ENCODE peak calls at places on chromosomes 16 and 17, in four cellular contexts. N is upper lobe of right lung, T is neural crest cell, C is adrenal gland. K is an unnamed sample.

GRCh38 chr17:65205655-65206054 is 68.5 kb downstream of the RGS9 start:
- DNase-seq in N (no peak), T (no peak), C (no peak), K (no peak)

GRCh38 chr17:8122923-8123694 is 797 bp downstream of the HES7 start:
- DNase-seq in N (no peak), T (peak), C (peak), K (no peak)

GRCh38 chr16:21608647-21609328 is 9.4 kb downstream of the METTL9 start:
- DNase-seq in N (no peak), T (no peak), C (no peak), K (no peak)

GRCh38 chr16:68393333-68393732 is 55.0 kb downstream of the SMPD3 start:
- DNase-seq in N (no peak), T (no peak), C (no peak), K (no peak)

GRCh38 chr17:39099686-39100293 is 51.6 kb downstream of the PLXDC1 start:
- DNase-seq in N (no peak), T (no peak), C (no peak), K (no peak)

GRCh38 chr16:74800216-74800871 is 25.7 kb upstream of the FA2H start:
- DNase-seq in N (no peak), T (no peak), C (no peak), K (no peak)

GRCh38 chr17:15892679-15893332 is 52.1 kb upstream of the ADORA2B start:
- DNase-seq in N (no peak), T (no peak), C (no peak), K (peak)

GRCh38 chr17:77256710-77257109 is 115.9 kb downstream of the SEC14L1 start:
- DNase-seq in N (no peak), T (no peak), C (no peak), K (no peak)

GRCh38 chr17:74807925-74808324 is 31.8 kb upstream of the NAT9 start:
- DNase-seq in N (no peak), T (no peak), C (no peak), K (no peak)

GRCh38 chr16:15942901-15943690 is 6.3 kb upstream of the ABCC1 start:
- DNase-seq in N (peak), T (no peak), C (no peak), K (no peak)

GRCh38 chr16:46568472-46569230 is 52.5 kb downstream of the SHCBP1 start:
- DNase-seq in N (no peak), T (no peak), C (no peak), K (no peak)

GRCh38 chr16:24976061-24976779 is 38.9 kb downstream of the ARHGAP17 start:
- DNase-seq in N (no peak), T (no peak), C (no peak), K (no peak)

GRCh38 chr16:55437627-55438026 is 41.4 kb upstream of the MMP2 start:
- DNase-seq in N (no peak), T (no peak), C (no peak), K (no peak)

GRCh38 chr17:49730078-49730786 is 22.5 kb upstream of the SLC35B1 start:
- DNase-seq in N (no peak), T (no peak), C (peak), K (peak)

GRCh38 chr17:33369149-33369548 is 76.1 kb upstream of the ASIC2 start:
- DNase-seq in N (no peak), T (no peak), C (no peak), K (no peak)

GRCh38 chr16:30996324-30996999 is 11.5 kb downstream of the HSD3B7 start:
- DNase-seq in N (no peak), T (no peak), C (no peak), K (no peak)

GRCh38 chr17:68390888-68391545 is 66.3 kb downstream of the WIPI1 start:
- DNase-seq in N (no peak), T (no peak), C (no peak), K (peak)

GRCh38 chr17:64788286-64789060 is 126.4 kb upstream of the SMURF2 start:
- DNase-seq in N (no peak), T (no peak), C (no peak), K (peak)

DNA sequence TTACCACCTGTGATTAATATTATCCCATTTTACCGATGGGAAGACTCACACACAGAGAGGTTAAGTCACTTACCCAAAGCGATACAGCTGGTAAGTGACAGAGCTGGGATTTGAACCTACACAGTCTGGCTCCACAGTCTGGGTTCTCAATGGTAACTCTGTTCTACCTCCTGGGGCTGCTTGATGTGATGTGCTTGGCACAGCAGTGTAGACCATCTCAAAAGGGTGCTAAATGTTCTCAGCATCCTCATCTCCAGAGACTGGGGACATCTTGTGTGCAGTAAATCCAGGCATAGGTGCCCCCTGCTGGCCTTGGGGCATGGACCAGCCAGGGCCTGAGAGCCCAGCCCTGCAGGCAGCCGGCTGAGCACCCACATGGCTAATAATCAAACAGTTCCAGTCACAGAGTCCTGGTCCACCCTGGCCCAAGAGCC is 15.4 kb upstream of the KATNB1 start:
- DNase-seq in N (no peak), T (peak), C (peak), K (no peak)
- TF ChIP-seq CTCF in N (peak), T (peak), C (peak), K (no peak)

GRCh38 chr17:57517519-57518342 is 227.4 kb downstream of the CCDC182 start:
- DNase-seq in N (no peak), T (no peak), C (no peak), K (no peak)

GRCh38 chr17:57516290-57517215 is 228.5 kb downstream of the CCDC182 start:
- DNase-seq in N (no peak), T (no peak), C (no peak), K (no peak)

GRCh38 chr17:57514614-57515013 is 230.5 kb downstream of the CCDC182 start:
- DNase-seq in N (no peak), T (no peak), C (no peak), K (no peak)

GRCh38 chr17:57517216-57517518 is 227.9 kb downstream of the CCDC182 start:
- DNase-seq in N (no peak), T (no peak), C (no peak), K (no peak)

GRCh38 chr17:57515662-57516211 is 229.4 kb downstream of the CCDC182 start:
- DNase-seq in N (no peak), T (no peak), C (no peak), K (no peak)
- TF ChIP-seq CTCF in N (no peak), T (peak), C (no peak), K (no peak)

GRCh38 chr16:85537795-85538401 is 75.2 kb upstream of the GSE1 start:
- DNase-seq in N (no peak), T (no peak), C (no peak), K (no peak)

GRCh38 chr16:85536073-85536410 is 77.1 kb upstream of the GSE1 start:
- DNase-seq in N (no peak), T (no peak), C (no peak), K (no peak)

GRCh38 chr16:85539084-85539483 is 74.0 kb upstream of the GSE1 start:
- DNase-seq in N (no peak), T (no peak), C (no peak), K (no peak)

GRCh38 chr16:85536411-85537330 is 76.5 kb upstream of the GSE1 start:
- DNase-seq in N (no peak), T (no peak), C (no peak), K (no peak)

DNA sequence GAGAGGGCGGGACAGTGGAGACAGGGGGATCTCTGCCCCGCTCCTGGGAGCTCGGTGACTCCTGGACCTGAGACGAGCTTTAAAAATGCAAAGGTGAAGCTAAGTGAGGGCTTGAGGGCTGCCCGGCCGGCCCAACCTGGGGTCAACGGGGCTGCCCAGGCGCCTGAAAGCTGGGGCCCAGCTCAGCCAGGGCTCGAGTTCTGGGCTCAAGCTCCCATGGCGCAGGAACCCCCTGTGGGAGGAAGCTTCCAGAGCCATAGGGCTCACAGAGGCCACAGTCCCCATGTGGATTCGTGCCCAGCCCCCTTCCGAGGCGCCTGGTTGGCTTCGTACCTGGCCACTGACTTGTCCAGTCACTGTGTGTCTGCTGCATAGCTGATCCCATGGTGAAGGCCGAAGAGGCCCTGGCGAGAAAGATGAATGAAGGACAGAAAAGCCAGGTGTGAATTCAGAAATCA is 75.8 kb upstream of the GSE1 start:
- DNase-seq in N (no peak), T (no peak), C (no peak), K (no peak)
- TF ChIP-seq CTCF in N (no peak), T (no peak), C (no peak), K (no peak)

GRCh38 chr17:82041139-82041814 is 3.8 kb upstream of the DCXR start:
- DNase-seq in N (no peak), T (no peak), C (no peak), K (no peak)
- TF ChIP-seq CTCF in N (no peak), T (no peak), C (no peak), K (no peak)

DNA sequence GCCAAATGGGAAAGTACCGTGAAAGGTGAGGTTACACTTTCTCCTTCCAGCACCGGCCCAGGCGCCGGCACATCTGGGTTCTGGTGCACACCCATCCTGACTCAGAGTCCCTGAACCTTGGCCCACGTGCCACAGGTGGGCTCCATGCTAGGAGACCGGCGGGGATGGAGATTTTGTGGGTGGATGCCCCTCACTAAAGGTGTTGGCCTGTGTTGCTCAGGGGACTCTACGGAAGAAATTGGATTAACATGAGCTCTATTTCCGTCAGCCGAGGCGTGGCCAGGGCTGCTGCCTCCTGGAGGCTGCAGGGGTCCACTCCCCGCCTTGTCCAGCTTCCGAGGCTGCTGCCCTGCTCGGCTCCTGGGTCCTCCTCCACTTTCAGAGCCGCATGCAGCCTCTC is 30.8 kb downstream of the FBXO31 start:
- DNase-seq in N (no peak), T (no peak), C (no peak), K (no peak)
- TF ChIP-seq CTCF in N (no peak), T (no peak), C (no peak), K (no peak)

DNA sequence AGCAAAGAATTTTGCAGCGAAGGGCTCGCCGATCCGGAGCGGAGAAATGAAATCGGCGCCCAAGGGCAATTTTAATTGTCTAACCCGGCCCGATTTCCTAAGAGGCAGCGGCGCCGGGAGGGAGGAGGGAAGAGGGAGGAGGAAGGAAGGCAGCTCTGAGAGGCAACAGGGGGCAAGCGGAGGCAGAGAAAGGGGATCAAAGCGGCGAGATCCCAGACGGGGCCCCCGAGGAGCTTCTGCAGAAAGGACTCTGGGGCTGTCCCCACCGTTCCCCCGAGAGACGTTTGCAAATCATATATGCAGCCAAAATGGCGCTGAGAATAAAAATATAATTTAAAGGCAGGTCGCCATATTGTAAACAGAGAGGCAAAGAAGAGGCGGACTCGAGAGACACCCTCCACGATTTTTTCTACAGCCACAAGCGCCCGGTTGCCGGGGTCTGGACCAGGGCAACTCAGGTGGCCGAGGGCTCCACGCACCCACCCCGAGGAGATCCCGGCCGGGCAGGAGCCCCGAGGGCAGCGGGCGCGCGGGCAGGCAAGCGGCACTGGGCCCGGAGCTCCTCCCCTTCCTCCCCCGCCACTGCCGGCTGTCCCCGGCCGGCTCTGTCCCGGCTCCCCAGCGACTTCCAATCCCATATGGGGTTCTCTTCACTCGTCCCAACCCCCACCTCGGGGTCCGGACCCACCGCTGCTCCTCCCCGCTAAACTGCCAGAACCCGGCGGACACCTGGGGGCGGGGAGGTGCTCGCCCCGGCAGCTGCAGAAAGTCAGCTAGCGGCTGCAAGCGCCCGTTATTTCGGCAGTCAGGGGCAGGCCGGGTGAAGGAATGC is 1.9 kb downstream of the PHF12 start:
- DNase-seq in N (peak), T (peak), C (peak), K (peak)
- TF ChIP-seq CTCF in N (no peak), T (no peak), C (no peak), K (no peak)

K was measured in lower leg skin.